ENCODE peak calls at places on chromosomes 13 and 19, in eight cellular contexts. R, Z, W, V, D, C, I and J are unnamed samples.

GRCh38 chr19:47445937-47446402 is 25.7 kb downstream of the SLC8A2 start:
- DNase-seq in C (no peak), R (no peak), Z (no peak), I (no peak), D (peak; percentile 65), V (peak; percentile 27), W (no peak), J (no peak)

GRCh38 chr19:12757544-12758274 is 6.1 kb downstream of the BEST2 start:
- DNase-seq in D (peak; percentile 71), W (peak; percentile 68), R (peak; percentile 60), C (peak; percentile 59), Z (no peak), V (peak; percentile 67), I (no peak), J (peak; percentile 35)

GRCh38 chr19:932647-933552 is 7.1 kb downstream of the ARID3A start:
- DNase-seq in V (peak; percentile 61), R (peak; percentile 96), C (peak; percentile 50), I (peak; percentile 92), W (peak; percentile 93), D (peak; percentile 31), Z (no peak), J (no peak)

GRCh38 chr19:13164370-13165090 is 14.3 kb downstream of the IER2 start:
- DNase-seq in C (no peak), R (no peak), Z (no peak), I (no peak), D (peak; percentile 83), W (no peak), V (peak; percentile 81), J (no peak)

GRCh38 chr19:3694361-3695123 is 5.7 kb downstream of the PIP5K1C start:
- DNase-seq in Z (no peak), R (no peak), V (no peak), I (no peak), W (no peak), D (no peak), C (no peak), J (no peak)

GRCh38 chr19:7442423-7442822 is 46.4 kb downstream of the PEX11G start:
- DNase-seq in V (no peak), R (no peak), I (no peak), W (peak; percentile 20), Z (no peak), C (peak; percentile 31), D (no peak), J (no peak)

GRCh38 chr13:85543144-85543543 is 256.1 kb downstream of the SLITRK6 start:
- DNase-seq in C (no peak), D (no peak), I (no peak), W (no peak), Z (no peak), R (no peak), V (no peak), J (no peak)

GRCh38 chr19:55305491-55305890 is 19.6 kb downstream of the TMEM150B start:
- DNase-seq in W (no peak), D (peak; percentile 56), C (peak; percentile 42), R (no peak), I (no peak), Z (no peak), V (peak; percentile 40), J (no peak)

GRCh38 chr13:50227356-50227755 is 212.1 kb downstream of the KCNRG start:
- DNase-seq in I (no peak), C (no peak), R (no peak), W (no peak), D (no peak), Z (no peak), V (no peak), J (no peak)

GRCh38 chr13:19183676-19184075 is 2.1 kb upstream of the TUBA3C start:
- DNase-seq in W (no peak), Z (no peak), C (no peak), I (no peak), R (no peak), V (no peak), D (no peak), J (no peak)

GRCh38 chr19:55206664-55207500 is 2.4 kb downstream of the PTPRH start:
- DNase-seq in W (peak; percentile 94), V (peak; percentile 91), D (peak; percentile 97), C (peak; percentile 57), R (peak; percentile 77), I (peak; percentile 56), Z (peak; percentile 44), J (peak; percentile 61)

GRCh38 chr13:67138937-67139336 is 91.2 kb downstream of the PCDH9 start:
- DNase-seq in C (no peak), I (no peak), V (no peak), D (no peak), Z (no peak), R (no peak), W (no peak), J (no peak)

GRCh38 chr19:3054972-3055740 is 7.1 kb downstream of the TLE5 start:
- DNase-seq in C (no peak), V (no peak), Z (peak; percentile 88), D (peak; percentile 54), I (no peak), W (no peak), R (no peak), J (no peak)

GRCh38 chr19:32405431-32406160 is at the start of gene DPY19L3:
- DNase-seq in V (peak; percentile 96), Z (peak; percentile 55), W (peak; percentile 90), C (peak; percentile 94), D (peak; percentile 98), I (peak; percentile 74), R (peak; percentile 92), J (peak; percentile 84)

GRCh38 chr19:51025809-51026553 is 435 bp downstream of the KLK11 start:
- DNase-seq in R (no peak), D (no peak), I (no peak), W (no peak), V (no peak), Z (no peak), C (no peak), J (no peak)

GRCh38 chr13:52128714-52129700 is at the start of gene NEK5:
- DNase-seq in W (peak; percentile 35), C (peak; percentile 45), Z (no peak), R (peak; percentile 17), I (peak; percentile 2), V (peak; percentile 73), D (peak; percentile 78), J (peak; percentile 27)

GRCh38 chr13:98643479-98643878 is 66.6 kb upstream of the STK24 start:
- DNase-seq in Z (no peak), W (no peak), D (no peak), R (no peak), V (no peak), C (no peak), I (no peak), J (no peak)

DNA sequence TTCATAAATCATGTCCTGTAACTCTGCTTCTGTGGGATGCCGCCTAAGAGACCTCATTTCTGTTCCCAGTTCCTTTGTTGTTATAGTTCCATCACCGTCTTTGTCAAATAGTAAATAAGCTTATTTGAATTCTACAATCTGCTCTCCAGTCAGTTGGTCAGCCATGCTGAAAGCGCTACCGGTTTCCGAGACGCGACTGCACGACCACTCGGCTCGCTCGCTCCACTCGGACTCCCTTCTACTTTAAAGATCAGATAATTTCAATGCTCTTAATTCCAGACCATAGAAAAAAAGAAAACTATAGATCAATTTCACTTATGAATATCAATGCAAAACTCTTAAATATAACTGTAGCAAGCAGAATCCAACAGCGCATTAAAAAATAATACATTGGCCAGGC is 64.2 kb upstream of the STK24 start:
- DNase-seq in I (no peak), W (no peak), V (no peak), R (no peak), Z (no peak), C (no peak), D (no peak), J (no peak)
- TF ChIP-seq CTCF in I (no peak), W (no peak), V (no peak), R (no peak), Z (no peak), C (no peak), D (no peak), J (no peak)

GRCh38 chr19:10380311-10381102 is at the start of gene TYK2:
- DNase-seq in D (peak; percentile 92), I (peak; percentile 98), W (peak; percentile 98), V (peak; percentile 99), C (peak; percentile 98), R (peak; percentile 96), Z (peak; percentile 93), J (peak; percentile 89)
- TF ChIP-seq CTCF in D (no peak), I (no peak), W (no peak), V (no peak), C (no peak), R (no peak), Z (no peak), J (no peak)

DNA sequence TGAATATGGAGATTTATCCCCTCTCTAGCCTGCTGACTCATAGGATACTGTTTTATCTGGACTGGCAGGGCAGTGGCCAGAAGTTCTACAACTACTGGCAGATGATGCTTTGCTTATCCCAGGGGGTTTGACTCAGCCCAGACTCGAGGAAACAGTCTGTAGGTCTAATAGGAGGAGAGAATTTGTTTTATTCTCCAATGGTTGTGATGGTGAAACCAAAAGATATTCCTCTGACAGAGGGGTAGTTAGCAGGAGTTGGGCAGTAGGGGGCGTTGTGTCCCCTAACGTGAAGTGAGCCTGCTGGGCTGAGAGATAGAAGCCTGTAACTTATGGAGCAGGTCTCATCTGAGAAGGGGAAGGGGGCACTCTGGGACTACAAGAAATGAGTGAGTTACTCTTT is 74.9 kb downstream of the WTIP start:
- DNase-seq in I (peak; percentile 2), V (no peak), R (no peak), W (peak; percentile 77), C (no peak), D (peak; percentile 60), Z (no peak), J (no peak)
- TF ChIP-seq CTCF in I (peak; percentile 55), V (no peak), R (peak; percentile 70), W (peak; percentile 36), C (no peak), D (peak; percentile 16), Z (peak; percentile 47), J (no peak)

DNA sequence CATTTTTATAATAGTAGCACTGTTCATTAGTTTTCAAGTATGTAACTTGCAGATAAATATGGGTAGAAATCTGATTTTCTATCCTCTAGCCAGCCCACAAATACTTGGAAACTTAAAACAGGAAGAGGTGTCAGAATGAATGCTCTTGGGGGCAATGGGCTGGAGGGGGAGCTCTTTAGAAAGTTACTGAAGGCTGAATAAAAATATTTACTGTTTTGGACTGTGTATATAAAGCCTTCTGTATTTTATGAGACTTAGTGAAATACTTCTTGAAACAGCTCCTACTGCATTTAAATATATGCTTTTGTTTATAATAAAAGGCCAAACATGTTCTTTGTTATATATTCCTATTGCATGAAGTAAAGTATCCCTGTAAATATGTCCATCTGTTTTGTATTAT is 138.8 kb downstream of the RGCC start:
- DNase-seq in W (peak; percentile 30), V (no peak), C (no peak), I (no peak), Z (no peak), D (no peak), R (no peak), J (no peak)
- TF ChIP-seq CTCF in W (no peak), V (no peak), C (no peak), I (peak; percentile 27), Z (peak; percentile 11), D (no peak), R (peak; percentile 36), J (no peak)